ENCODE peak calls at places on chromosomes 6 and 20, in seven cellular contexts. Y is stomach, Z is thoracic aorta, N is SK-N-SH, Q is lower lobe of right lung, M is HepG2, G is trophoblast cell. H is an unnamed sample.

GRCh38 chr20:41560971-41561370 is 57.2 kb downstream of the CHD6 start:
- DNase-seq in M (no peak), N (no peak), Q (no peak), Z (no peak), G (no peak), Y (no peak), H (no peak)

GRCh38 chr20:48930878-48931277 is 9.4 kb downstream of the ARFGEF2 start:
- DNase-seq in Y (no peak), G (peak), Q (no peak), M (no peak), Z (no peak), N (no peak), H (no peak)

GRCh38 chr20:3045042-3045815 is 623 bp upstream of the MRPS26 start:
- DNase-seq in Z (peak), M (no peak), Y (peak), Q (peak), G (peak), N (peak), H (peak)

GRCh38 chr6:118659513-118660217 is 8.3 kb upstream of the CEP85L start:
- DNase-seq in G (no peak), M (no peak), Z (no peak), Y (peak), N (no peak), Q (no peak), H (no peak)

GRCh38 chr6:29705389-29706231 is 17.6 kb upstream of the HLA-F start:
- DNase-seq in G (peak), Q (no peak), Z (no peak), N (peak), M (peak), Y (no peak), H (no peak)

GRCh38 chr6:149055195-149055899 is 262.2 kb upstream of the TAB2 start:
- DNase-seq in M (no peak), Y (no peak), N (no peak), G (no peak), Z (no peak), Q (no peak), H (no peak)

GRCh38 chr6:127690092-127690491 is 113.1 kb downstream of the C6orf58 start:
- DNase-seq in Q (no peak), G (peak), Y (no peak), M (no peak), N (no peak), Z (no peak), H (no peak)

GRCh38 chr20:57828696-57829095 is 118.9 kb upstream of the PMEPA1 start:
- DNase-seq in G (no peak), Q (no peak), Z (no peak), M (no peak), N (no peak), Y (no peak), H (no peak)

GRCh38 chr6:140897804-140898573 is 1234.7 kb upstream of the GJE1 start:
- DNase-seq in M (peak), Q (peak), N (no peak), Y (no peak), G (no peak), Z (no peak), H (no peak)

GRCh38 chr6:38599261-38599660 is 40.5 kb downstream of the BTBD9 start:
- DNase-seq in M (no peak), Z (no peak), Y (no peak), Q (peak), G (no peak), N (no peak), H (no peak)

GRCh38 chr20:46402236-46402886 is 4.1 kb downstream of the ELMO2 start:
- DNase-seq in M (no peak), Z (no peak), Q (no peak), G (no peak), N (no peak), Y (no peak), H (no peak)

GRCh38 chr20:31998246-31998645 is 12.0 kb upstream of the CCM2L start:
- DNase-seq in N (no peak), Y (no peak), Q (no peak), G (no peak), M (no peak), Z (no peak), H (no peak)

GRCh38 chr6:36368421-36368820 is 19.0 kb downstream of the ETV7 start:
- DNase-seq in Q (no peak), Z (no peak), M (no peak), N (no peak), Y (no peak), G (no peak), H (no peak)

GRCh38 chr6:129866256-129866655 is 5.1 kb upstream of the TMEM244 start:
- DNase-seq in Z (no peak), N (no peak), G (no peak), Y (no peak), M (no peak), Q (no peak), H (no peak)

GRCh38 chr20:6519556-6519955 is 247.9 kb upstream of the BMP2 start:
- DNase-seq in N (no peak), G (no peak), M (no peak), Q (no peak), Y (no peak), Z (no peak), H (no peak)

GRCh38 chr6:160355001-160355400 is 6.8 kb downstream of the SLC22A3 start:
- DNase-seq in G (no peak), Y (no peak), Q (no peak), M (no peak), Z (no peak), N (no peak), H (no peak)

GRCh38 chr6:1479601-1480236 is 90.3 kb downstream of the FOXF2 start:
- DNase-seq in G (no peak), N (no peak), M (no peak), Z (no peak), Y (no peak), Q (no peak), H (no peak)

GRCh38 chr6:30802731-30803130 is 58.4 kb upstream of the IER3 start:
- DNase-seq in M (no peak), Q (no peak), G (peak), N (no peak), Y (no peak), Z (no peak), H (no peak)

DNA sequence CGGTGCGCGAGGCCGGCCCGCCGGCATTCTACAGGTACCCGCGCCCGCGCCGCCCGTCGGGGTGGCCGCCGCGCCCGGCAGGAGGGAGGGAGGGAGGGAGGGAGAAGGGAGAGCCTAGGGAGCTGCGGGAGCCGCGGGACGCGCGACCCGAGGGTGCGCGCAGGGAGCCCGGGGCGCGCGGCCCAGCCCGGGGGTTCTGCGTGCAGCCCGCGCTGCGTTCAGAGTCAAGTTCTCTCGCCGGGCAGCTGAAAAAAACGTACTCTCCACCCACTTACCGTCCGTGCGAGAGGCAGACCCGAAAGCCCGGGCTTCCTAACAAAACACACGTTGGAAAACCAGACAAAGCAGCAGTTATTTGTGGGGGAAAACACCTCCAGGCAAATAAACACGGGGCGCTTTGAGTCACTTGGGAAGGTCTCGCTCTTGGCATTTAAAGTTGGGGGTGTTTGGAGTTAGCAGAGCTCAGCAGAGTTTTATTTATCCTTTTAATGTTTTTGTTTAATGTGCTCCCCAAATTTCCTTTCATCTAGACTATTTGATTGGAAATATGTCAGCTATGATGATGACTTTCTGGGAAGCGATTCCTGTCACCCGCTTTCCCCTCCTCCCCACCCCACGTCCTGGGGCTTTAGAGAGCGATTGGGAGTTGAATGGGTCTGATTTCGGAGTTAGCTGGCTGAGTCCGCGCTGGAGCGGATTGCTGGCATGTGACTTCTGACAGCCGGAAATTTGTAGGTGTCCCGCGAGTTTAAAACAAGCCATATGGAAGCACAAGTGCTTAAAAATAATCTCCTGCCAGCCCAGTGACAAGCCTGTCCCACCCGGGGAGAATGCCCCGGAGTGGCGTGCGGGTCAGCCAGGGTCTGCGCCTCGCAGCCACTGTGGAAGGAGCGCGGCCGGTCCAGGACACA is 1.1 kb downstream of the ESR1 start:
- DNase-seq in Q (no peak), G (peak), N (peak), M (no peak), Z (no peak), Y (no peak), H (peak)
- H3K4me3 ChIP-seq in Q (peak), G (peak), N (no peak), M (no peak), Z (peak), Y (peak), H (peak)

DNA sequence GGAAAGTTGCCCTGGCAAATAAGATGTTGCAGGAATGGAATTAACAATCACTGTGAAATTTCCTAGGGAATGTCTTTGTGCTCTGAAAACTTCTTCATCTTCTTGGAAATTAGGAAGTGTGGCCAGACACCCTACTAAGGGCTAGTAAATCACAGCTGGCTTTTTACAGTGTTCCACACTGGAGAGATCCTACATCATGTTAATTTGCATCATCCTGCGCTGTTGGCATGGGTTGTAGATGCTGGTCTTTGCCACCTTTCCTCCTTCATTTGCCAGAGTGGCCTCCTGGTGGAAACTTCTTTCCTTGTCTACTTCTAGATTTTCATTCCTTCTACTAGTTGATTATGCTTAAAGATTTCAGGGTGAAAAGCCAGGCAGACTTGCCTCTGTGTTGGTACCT is 2.7 kb downstream of the TNFAIP3 start:
- DNase-seq in Y (no peak), N (no peak), Z (no peak), G (peak), M (no peak), Q (no peak), H (no peak)
- H3K4me3 ChIP-seq in Y (peak), N (no peak), Z (peak), G (no peak), M (peak), Q (peak), H (peak)

GRCh38 chr6:135852775-135853174 is 1.3 kb downstream of the PDE7B start:
- DNase-seq in Q (no peak), M (no peak), Y (no peak), N (no peak), G (no peak), Z (no peak), H (no peak)
- H3K4me3 ChIP-seq in Q (no peak), M (no peak), Y (peak), N (peak), G (no peak), Z (no peak), H (peak)

DNA sequence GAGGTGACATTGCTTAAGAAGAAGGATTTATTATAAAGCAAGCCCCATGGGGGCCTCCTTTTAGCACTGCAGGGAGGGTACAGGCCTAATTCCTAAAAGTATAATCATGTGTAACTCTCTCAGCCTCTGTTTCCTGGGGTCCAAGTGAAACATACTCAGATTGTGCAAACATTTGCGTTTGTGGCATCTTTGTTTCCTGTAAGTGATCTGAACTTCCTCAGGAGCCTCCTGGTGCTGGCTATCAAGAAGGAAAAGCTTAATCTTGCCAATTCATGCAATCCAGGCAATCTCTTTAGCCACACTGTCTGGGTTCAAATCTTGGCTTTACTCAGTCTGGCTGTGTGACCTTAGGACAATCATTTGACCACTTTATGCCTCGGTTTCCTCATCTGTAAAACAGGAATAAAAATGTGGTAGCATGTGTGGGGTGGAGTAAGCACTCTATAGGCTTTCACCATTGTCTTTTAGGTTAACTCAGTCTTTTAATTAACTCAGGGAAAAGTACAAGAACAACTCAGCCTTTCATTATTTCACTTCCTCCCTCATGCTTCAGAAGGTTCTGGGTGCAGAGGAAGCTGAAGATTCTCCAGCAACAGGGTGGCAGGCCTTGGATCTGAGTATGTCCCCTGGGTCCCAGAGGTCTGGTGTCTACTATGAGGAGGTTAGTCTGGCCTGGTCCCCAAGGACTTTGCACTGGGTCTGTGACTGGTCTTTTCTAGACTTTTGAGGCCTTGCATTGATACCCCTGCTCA is 847 bp upstream of the SIRPB2 start:
- DNase-seq in G (no peak), Z (no peak), Y (no peak), M (no peak), N (no peak), Q (no peak), H (no peak)
- H3K4me3 ChIP-seq in G (no peak), Z (no peak), Y (no peak), M (no peak), N (no peak), Q (no peak), H (no peak)

GRCh38 chr6:44135173-44135748 is 7.9 kb downstream of the TMEM63B start:
- DNase-seq in N (no peak), Z (no peak), Y (no peak), G (no peak), M (no peak), Q (no peak), H (no peak)
- H3K4me3 ChIP-seq in N (no peak), Z (no peak), Y (no peak), G (no peak), M (no peak), Q (no peak), H (no peak)

GRCh38 chr6:122323361-122323760 is 76.1 kb upstream of the HSF2 start:
- DNase-seq in N (no peak), Q (no peak), Z (no peak), M (no peak), Y (no peak), G (no peak), H (no peak)
- H3K4me3 ChIP-seq in N (peak), Q (peak), Z (peak), M (peak), Y (peak), G (no peak), H (peak)

GRCh38 chr6:170296423-170296745 is 5.5 kb upstream of the DLL1 start:
- DNase-seq in N (peak), M (no peak), Q (no peak), Z (no peak), G (no peak), Y (no peak), H (no peak)
- H3K4me3 ChIP-seq in N (no peak), M (no peak), Q (peak), Z (peak), G (no peak), Y (peak), H (peak)

DNA sequence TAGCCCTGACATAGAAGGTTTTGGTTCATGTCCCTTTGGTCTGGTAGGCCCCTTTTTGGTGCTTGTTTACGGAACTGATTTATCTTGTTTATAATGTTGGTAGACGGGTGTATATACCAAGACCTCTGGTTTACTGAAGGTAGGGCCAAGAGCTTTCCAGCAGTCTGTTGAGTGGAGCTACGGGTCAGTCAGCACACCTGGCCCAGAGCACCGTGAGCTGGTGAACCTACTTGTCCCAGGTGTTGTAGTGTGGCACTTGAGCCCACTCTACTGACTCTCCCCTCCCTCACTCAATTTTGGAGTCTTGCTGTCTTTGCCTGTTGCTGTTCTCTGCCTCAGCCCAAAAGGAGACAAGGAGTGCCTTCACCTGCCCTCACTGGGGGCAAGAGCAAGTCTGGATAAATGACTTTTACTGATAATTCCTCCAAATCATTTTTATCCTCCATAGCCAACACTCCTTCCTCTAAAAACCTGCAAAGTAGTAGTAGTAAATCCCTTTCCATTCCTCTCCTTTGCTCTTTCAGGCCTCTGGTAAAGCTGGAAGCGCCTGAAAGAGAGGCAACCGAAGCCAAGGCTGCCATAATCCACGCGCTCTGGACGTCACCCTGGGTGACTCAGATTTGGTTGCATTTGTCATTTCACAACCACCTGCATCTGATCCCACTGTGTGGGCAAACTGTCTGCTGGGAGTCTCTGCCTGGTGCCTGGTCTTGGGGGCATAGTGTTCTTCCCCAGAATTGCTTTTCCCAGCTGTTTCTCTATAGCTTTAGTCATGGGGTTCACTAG is 22.2 kb downstream of the RREB1 start:
- DNase-seq in Q (peak), M (peak), N (no peak), Z (no peak), Y (no peak), G (peak), H (no peak)
- H3K4me3 ChIP-seq in Q (no peak), M (no peak), N (no peak), Z (no peak), Y (no peak), G (no peak), H (no peak)

DNA sequence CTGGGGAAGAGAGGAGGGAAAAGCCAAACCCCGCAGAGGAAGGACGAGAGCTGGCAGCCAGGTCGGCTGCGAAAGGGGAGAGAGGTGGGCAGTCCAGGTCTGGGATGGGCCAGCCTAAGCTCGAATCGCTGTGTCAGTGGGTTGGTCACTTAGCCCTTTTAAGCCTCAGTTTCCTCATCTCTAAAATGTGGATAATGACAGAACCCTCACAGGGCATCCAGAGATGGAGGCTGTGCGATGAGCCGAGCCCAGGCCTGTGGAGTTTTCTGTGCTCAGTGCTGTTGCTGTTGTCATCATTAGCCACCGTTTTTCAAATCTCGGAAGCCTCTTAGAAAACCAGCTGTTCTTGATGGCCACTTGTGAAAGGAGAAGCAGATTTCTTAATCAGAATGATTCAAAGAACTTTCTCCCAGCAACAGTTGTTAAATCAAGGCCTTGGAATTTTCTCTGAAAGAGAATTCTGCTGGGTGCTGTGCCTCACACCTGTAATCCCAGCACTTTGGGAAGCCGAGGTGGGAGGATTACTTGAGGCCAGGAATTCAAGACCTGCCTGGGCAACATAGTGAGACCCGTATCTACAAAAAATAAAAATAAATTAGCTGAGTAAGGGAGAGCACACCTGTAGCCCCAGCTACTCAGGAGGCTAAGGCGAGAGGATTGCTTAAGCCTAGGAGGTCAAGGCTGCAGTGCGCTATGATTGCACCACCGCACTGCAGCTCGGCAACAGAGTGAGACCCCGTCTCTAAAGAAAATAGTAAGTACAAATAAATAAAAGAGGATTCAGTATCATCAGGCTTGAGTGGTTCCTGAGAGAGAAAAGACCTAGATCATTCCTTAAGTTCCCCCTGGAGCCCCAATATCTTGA is 46.3 kb upstream of the ENTPD6 start:
- DNase-seq in M (no peak), G (peak), Q (no peak), N (no peak), Z (no peak), Y (no peak), H (no peak)
- H3K4me3 ChIP-seq in M (no peak), G (no peak), Q (peak), N (no peak), Z (peak), Y (peak), H (peak)

H was measured in tibial nerve.